ENCODE peak calls at places on chromosomes 1 and 21, in four cellular contexts. G is stimulated activated CD4-positive, alpha-beta T cell treated with anti-CD3 and anti-CD28 coated beads, Interleukin-1b, Interleukin-23, amount 100 ng/mL, for 1 hour; V is left colon; F is nucleus accumbens. K is an unnamed sample.

GRCh38 chr1:7970250-7970649 is 8.7 kb downstream of the PARK7 start:
- DNase-seq in G (no peak), V (no peak), F (no peak), K (no peak)

GRCh38 chr1:159911668-159912067 is 11.7 kb upstream of the CFAP45 start:
- DNase-seq in G (no peak), V (no peak), F (no peak), K (no peak)

GRCh38 chr1:221712776-221713431 is 29.0 kb downstream of the DUSP10 start:
- DNase-seq in G (peak), V (peak), F (no peak), K (peak)

GRCh38 chr1:236141447-236142357 is 637 bp upstream of the GPR137B start:
- DNase-seq in G (no peak), V (peak), F (peak), K (no peak)

GRCh38 chr1:160030657-160031367 is 978 bp downstream of the PIGM start:
- DNase-seq in G (no peak), V (no peak), F (peak), K (no peak)

GRCh38 chr1:29128739-29129138 is 5.0 kb upstream of the TMEM200B start:
- DNase-seq in G (no peak), V (no peak), F (no peak), K (no peak)

GRCh38 chr1:25567710-25568089 is 24.3 kb downstream of the LDLRAP1 start:
- DNase-seq in G (no peak), V (no peak), F (no peak), K (no peak)

GRCh38 chr1:160618763-160619274 is 28.0 kb downstream of the SLAMF1 start:
- DNase-seq in G (no peak), V (no peak), F (no peak), K (peak)

GRCh38 chr1:235588916-235589515 is 60.6 kb downstream of the GNG4 start:
- DNase-seq in G (no peak), V (no peak), F (no peak), K (peak)

GRCh38 chr1:165218666-165219065 is 137.8 kb downstream of the LMX1A start:
- DNase-seq in G (no peak), V (no peak), F (no peak), K (no peak)

GRCh38 chr21:36164427-36164784 is 7.8 kb downstream of the DOP1B start:
- DNase-seq in G (no peak), V (no peak), F (no peak), K (no peak)

GRCh38 chr1:113868387-113869083 is 3.0 kb downstream of the PTPN22 start:
- DNase-seq in G (no peak), V (no peak), F (no peak), K (no peak)

GRCh38 chr1:38817958-38818705 is 41.4 kb downstream of the RRAGC start:
- DNase-seq in G (peak), V (peak), F (no peak), K (peak)

GRCh38 chr1:21911205-21912001 is 25.7 kb downstream of the HSPG2 start:
- DNase-seq in G (no peak), V (peak), F (no peak), K (no peak)

GRCh38 chr1:204313675-204314074 is 46.1 kb downstream of the PLEKHA6 start:
- DNase-seq in G (no peak), V (no peak), F (no peak), K (no peak)

GRCh38 chr1:31924839-31925238 is 13.3 kb downstream of the PTP4A2 start:
- DNase-seq in G (no peak), V (no peak), F (no peak), K (no peak)

GRCh38 chr1:171506525-171507304 is 21.4 kb downstream of the PRRC2C start:
- DNase-seq in G (no peak), V (no peak), F (no peak), K (no peak)

GRCh38 chr1:200150721-200151120 is 123.2 kb downstream of the NR5A2 start:
- DNase-seq in G (no peak), V (no peak), F (no peak), K (no peak)

GRCh38 chr1:93631626-93632365 is 49.8 kb downstream of the BCAR3 start:
- DNase-seq in G (no peak), V (no peak), F (no peak), K (no peak)

GRCh38 chr21:31283025-31283424 is 61.0 kb downstream of the TIAM1 start:
- DNase-seq in G (no peak), V (peak), F (no peak), K (no peak)

GRCh38 chr1:108512239-108513071 is 47.4 kb upstream of the EEIG2 start:
- DNase-seq in G (no peak), V (no peak), F (no peak), K (peak)

GRCh38 chr1:50275564-50275963 is 147.7 kb downstream of the DMRTA2 start:
- DNase-seq in G (no peak), V (no peak), F (no peak), K (no peak)

GRCh38 chr1:5980314-5981008 is 11.8 kb downstream of the NPHP4 start:
- DNase-seq in G (no peak), V (peak), F (no peak), K (no peak)

GRCh38 chr1:245679796-245680195 is 525.0 kb downstream of the KIF26B start:
- DNase-seq in G (no peak), V (no peak), F (no peak), K (no peak)

GRCh38 chr1:174266991-174267612 is 107.8 kb downstream of the RABGAP1L start:
- DNase-seq in G (no peak), V (no peak), F (no peak), K (no peak)

GRCh38 chr1:168499094-168500049 is 44.4 kb downstream of the XCL2 start:
- DNase-seq in G (no peak), V (no peak), F (no peak), K (no peak)

GRCh38 chr1:112904831-112905227 is 51.2 kb downstream of the SLC16A1 start:
- DNase-seq in G (no peak), V (peak), F (no peak), K (no peak)

GRCh38 chr21:29904359-29905282 is 35.2 kb downstream of the GRIK1 start:
- DNase-seq in G (no peak), V (no peak), F (no peak), K (no peak)

GRCh38 chr1:192807968-192808587 is 761 bp upstream of the RGS2 start:
- DNase-seq in G (no peak), V (no peak), F (peak), K (no peak)

GRCh38 chr21:32476661-32477423 is 64.3 kb downstream of the EVA1C start:
- DNase-seq in G (no peak), V (no peak), F (no peak), K (no peak)

GRCh38 chr1:39301606-39302005 is 97.1 kb downstream of the MACF1 start:
- DNase-seq in G (no peak), V (no peak), F (no peak), K (no peak)

GRCh38 chr1:69993787-69994186 is 211.6 kb downstream of the LRRC40 start:
- DNase-seq in G (no peak), V (no peak), F (no peak), K (no peak)

GRCh38 chr1:15426492-15427279 is 11.6 kb upstream of the CTRC start:
- DNase-seq in G (no peak), V (peak), F (no peak), K (no peak)

GRCh38 chr1:181413836-181414235 is 69.5 kb upstream of the CACNA1E start:
- DNase-seq in G (no peak), V (no peak), F (no peak), K (no peak)

GRCh38 chr1:53370369-53370961 is 42.6 kb upstream of the LRP8 start:
- DNase-seq in G (no peak), V (no peak), F (no peak), K (no peak)

GRCh38 chr1:188584119-188584518 is 1755.4 kb downstream of the PLA2G4A start:
- DNase-seq in G (no peak), V (no peak), F (no peak), K (no peak)

GRCh38 chr1:77872645-77873044 is 15.8 kb upstream of the NEXN start:
- DNase-seq in G (no peak), V (no peak), F (no peak), K (no peak)

GRCh38 chr1:227134686-227135314 is 183.5 kb downstream of the CDC42BPA start:
- DNase-seq in G (no peak), V (no peak), F (no peak), K (no peak)

K was measured in CD4-positive, CD25-positive, alpha-beta regulatory T cell.